ENCODE peak calls at places on chromosome X, in five cellular contexts. Y is mesenchymal stem cell; P is fibroblast of mammary gland; S is CD8-positive, alpha-beta memory T cell; L is tibial artery. W is an unnamed sample.

GRCh38 chrX:149506349-149506748 is 1.2 kb upstream of the IDS start:
- DNase-seq in L (no peak), Y (no peak), S (no peak), P (no peak), W (no peak)

GRCh38 chrX:37921758-37922157 is 74.4 kb upstream of the DYNLT3 start:
- DNase-seq in Y (peak), L (no peak), P (peak), S (no peak), W (no peak)

GRCh38 chrX:13996650-13997049 is 33.0 kb downstream of the GEMIN8 start:
- DNase-seq in S (no peak), Y (no peak), L (no peak), P (peak), W (no peak)

GRCh38 chrX:31223817-31224216 is 152.0 kb upstream of the FTHL17 start:
- DNase-seq in Y (peak), S (no peak), L (no peak), P (peak), W (no peak)

GRCh38 chrX:96721398-96721797 is 36.8 kb downstream of the DIAPH2 start:
- DNase-seq in L (no peak), S (no peak), Y (peak), P (no peak), W (no peak)

GRCh38 chrX:77451041-77451440 is 3.9 kb downstream of the FGF16 start:
- DNase-seq in Y (peak), L (no peak), P (peak), S (no peak), W (no peak)

GRCh38 chrX:24145340-24146186 is 4.0 kb upstream of the ZFX start:
- DNase-seq in Y (peak), S (no peak), L (no peak), P (peak), W (no peak)

GRCh38 chrX:110051559-110051958 is 48.6 kb downstream of the TMEM164 start:
- DNase-seq in Y (no peak), L (no peak), S (no peak), P (no peak), W (no peak)

GRCh38 chrX:106612403-106612789 is 618 bp downstream of the RADX start:
- DNase-seq in Y (peak), L (no peak), P (no peak), S (no peak), W (no peak)

GRCh38 chrX:18617351-18617750 is 54.6 kb downstream of the RS1 start:
- DNase-seq in Y (peak), S (no peak), P (peak), L (no peak), W (no peak)

GRCh38 chrX:42117318-42117717 is 194.0 kb upstream of the CASK start:
- DNase-seq in P (no peak), Y (no peak), S (no peak), L (no peak), W (no peak)

GRCh38 chrX:7112071-7112470 is 35.4 kb upstream of the STS start:
- DNase-seq in Y (no peak), P (no peak), L (no peak), S (no peak), W (no peak)

GRCh38 chrX:103883533-103883932 is 51.5 kb upstream of the RAB9B start:
- DNase-seq in L (no peak), S (no peak), P (no peak), Y (no peak), W (no peak)

GRCh38 chrX:140744085-140744484 is 34.5 kb downstream of the LINC00632 start:
- DNase-seq in S (no peak), P (no peak), L (no peak), Y (no peak), W (no peak)

GRCh38 chrX:132353430-132353829 is 134.2 kb upstream of the RAP2C start:
- DNase-seq in L (no peak), Y (no peak), S (no peak), P (no peak), W (no peak)

GRCh38 chrX:25020391-25021131 is 4.8 kb upstream of the ARX start:
- DNase-seq in S (no peak), Y (no peak), L (no peak), P (no peak), W (no peak)

GRCh38 chrX:46044486-46044885 is 500.7 kb downstream of the ZNF674 start:
- DNase-seq in S (no peak), Y (no peak), L (no peak), P (peak), W (no peak)

GRCh38 chrX:10482262-10482661 is 138.1 kb downstream of the MID1 start:
- DNase-seq in P (no peak), L (no peak), Y (no peak), S (no peak), W (no peak)

GRCh38 chrX:980572-981235 is 231.7 kb downstream of the CRLF2 start:
- DNase-seq in L (peak), Y (no peak), P (no peak), S (no peak), W (no peak)

GRCh38 chrX:74195120-74195519 is 108.9 kb upstream of the ZCCHC13 start:
- DNase-seq in S (no peak), P (no peak), L (no peak), Y (no peak), W (no peak)

GRCh38 chrX:24954732-24955131 is 61.0 kb downstream of the ARX start:
- DNase-seq in S (no peak), Y (no peak), L (no peak), P (no peak), W (no peak)

DNA sequence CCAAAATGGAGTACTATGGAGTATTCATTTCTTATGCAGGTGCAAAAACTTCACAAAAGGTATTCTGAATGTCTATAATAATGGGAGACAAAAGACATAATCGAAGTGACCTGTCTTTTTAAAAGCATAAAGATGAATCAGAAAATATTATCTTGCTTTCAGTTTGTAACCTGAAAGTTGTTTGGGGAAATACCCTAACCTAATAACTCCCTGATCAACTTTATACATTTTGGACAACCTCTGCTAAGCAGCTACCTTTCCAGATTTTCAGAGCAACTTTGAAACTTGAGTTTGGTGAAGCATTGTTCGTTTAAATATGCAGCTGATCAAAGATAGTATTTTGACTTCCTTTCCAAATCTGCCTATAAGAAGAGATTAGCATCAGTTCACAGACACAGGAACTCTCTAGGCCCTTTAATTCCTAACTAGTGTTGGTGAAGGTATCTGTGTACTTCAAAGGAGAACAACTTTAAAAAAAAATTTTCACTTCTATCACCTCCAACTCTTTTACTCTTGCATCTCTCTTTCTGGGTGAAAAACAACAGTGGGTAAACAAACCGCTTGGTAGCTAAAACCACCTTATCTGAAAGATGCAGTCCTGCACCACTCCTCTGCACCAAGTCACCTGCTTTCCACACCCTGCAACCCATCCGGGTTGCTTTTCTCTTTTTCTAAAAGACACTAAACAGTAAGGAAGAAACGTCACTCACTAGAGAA is 26.5 kb downstream of the CD40LG start:
- DNase-seq in L (no peak), P (no peak), S (no peak), Y (no peak), W (no peak)
- H3K4me3 ChIP-seq in L (no peak), P (no peak), S (peak), Y (no peak), W (no peak)

GRCh38 chrX:21655901-21656586 is 2.1 kb downstream of the KLHL34 start:
- DNase-seq in S (no peak), Y (no peak), P (no peak), L (no peak), W (no peak)
- H3K4me3 ChIP-seq in S (no peak), Y (no peak), P (no peak), L (peak), W (no peak)

GRCh38 chrX:71616672-71617529 is 1.4 kb downstream of the CXCR3 start:
- DNase-seq in L (no peak), P (no peak), S (peak), Y (no peak), W (no peak)

GRCh38 chrX:71618303-71618721 is at the start of gene CXCR3:
- DNase-seq in S (peak), L (no peak), P (no peak), Y (no peak), W (peak)

GRCh38 chrX:71619193-71619592 is 882 bp upstream of the CXCR3 start:
- DNase-seq in P (no peak), S (peak), L (no peak), Y (no peak), W (no peak)

GRCh38 chrX:71618787-71619186 is 476 bp upstream of the CXCR3 start:
- DNase-seq in Y (no peak), L (no peak), S (no peak), P (no peak), W (no peak)

DNA sequence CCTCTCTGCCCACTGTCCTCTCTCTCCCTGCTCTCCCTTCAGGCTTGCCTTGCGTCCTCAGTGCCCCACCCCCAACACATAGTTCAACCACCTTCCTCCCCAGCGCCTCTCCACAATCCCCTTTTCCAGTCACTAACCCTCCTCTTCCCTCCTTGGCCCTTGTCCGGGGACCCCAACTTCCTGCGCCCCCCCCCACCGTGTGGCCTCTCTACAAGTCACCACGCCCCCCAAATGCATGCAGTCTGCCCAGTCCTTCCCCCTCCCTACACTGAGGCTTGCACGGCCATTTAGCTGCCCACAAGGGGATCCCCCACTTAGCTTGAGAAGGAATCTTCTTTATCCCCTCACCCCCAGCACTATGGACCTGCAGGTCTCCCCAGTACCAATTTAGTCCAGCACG is 569 bp downstream of the CXCR3 start:
- DNase-seq in Y (no peak), L (no peak), P (no peak), S (no peak), W (no peak)
- H3K4me3 ChIP-seq in Y (no peak), L (no peak), P (no peak), S (peak), W (peak)

DNA sequence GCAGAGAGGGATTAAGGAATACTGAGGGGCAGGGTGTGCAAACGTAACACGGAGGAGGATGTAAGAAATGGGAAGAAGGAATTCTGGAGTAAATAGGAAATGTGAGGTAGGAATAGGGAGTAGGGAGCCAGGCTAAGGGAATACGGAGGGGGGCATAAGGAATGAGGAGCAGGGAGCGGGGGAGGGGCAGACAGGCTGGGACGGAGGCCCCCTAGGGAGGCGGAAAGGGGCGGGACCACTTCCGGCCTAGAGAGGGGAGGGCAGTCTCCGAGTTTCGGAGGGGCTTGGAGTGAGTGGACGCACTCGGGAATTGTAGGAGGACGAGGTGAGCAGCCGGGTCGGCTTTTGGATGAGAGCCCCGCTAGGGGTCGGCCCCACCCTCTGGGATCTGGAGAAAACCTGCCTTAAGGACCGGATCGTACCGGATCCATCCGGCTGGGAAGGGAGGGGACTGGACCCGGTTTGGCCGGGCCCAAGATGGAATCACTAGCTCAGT is 612 bp downstream of the MAGED2 start:
- DNase-seq in Y (peak), P (peak), L (peak), S (peak), W (no peak)
- H3K4me3 ChIP-seq in Y (peak), P (peak), L (peak), S (peak), W (peak)